ENCODE peak calls at places on chromosome 15, in nine cellular contexts. One of them, this sample, is unnamed.
A peak's percentile ranks its signal among the peaks of the same experiment; 100 is the strongest.

GRCh38 chr15:56913670-56914069 is 4.8 kb upstream of the TCF12 start:
- DNase-seq in M059J: no peak
- DNase-seq in activated gamma-delta T cell: no peak
- DNase-seq in HCEC 1CT: no peak
- DNase-seq in stromal cell of bone marrow: peak; percentile 33
- DNase-seq in GM13977: no peak
- DNase-seq in adipocyte: no peak
- DNase-seq in activated T-cell treated with anti-CD3 and anti-CD28 coated beads for 48 hours: no peak
- DNase-seq in NCI-H1092: no peak
- DNase-seq in this sample: no peak

GRCh38 chr15:52788099-52788986 is 1.8 kb downstream of the ONECUT1 start:
- DNase-seq in stromal cell of bone marrow: no peak
- DNase-seq in NCI-H1092: no peak
- DNase-seq in adipocyte: no peak
- DNase-seq in activated gamma-delta T cell: no peak
- DNase-seq in activated T-cell treated with anti-CD3 and anti-CD28 coated beads for 48 hours: no peak
- DNase-seq in GM13977: no peak
- DNase-seq in M059J: no peak
- DNase-seq in HCEC 1CT: no peak
- DNase-seq in this sample: no peak

GRCh38 chr15:41794081-41794480 is 19.8 kb downstream of the MAPKBP1 start:
- DNase-seq in GM13977: no peak
- DNase-seq in NCI-H1092: no peak
- DNase-seq in stromal cell of bone marrow: no peak
- DNase-seq in HCEC 1CT: no peak
- DNase-seq in adipocyte: peak; percentile 77
- DNase-seq in activated T-cell treated with anti-CD3 and anti-CD28 coated beads for 48 hours: no peak
- DNase-seq in activated gamma-delta T cell: no peak
- DNase-seq in M059J: peak; percentile 88
- DNase-seq in this sample: no peak

GRCh38 chr15:99433757-99434211 is 132.0 kb upstream of the MEF2A start:
- DNase-seq in HCEC 1CT: no peak
- DNase-seq in activated gamma-delta T cell: no peak
- DNase-seq in activated T-cell treated with anti-CD3 and anti-CD28 coated beads for 48 hours: no peak
- DNase-seq in stromal cell of bone marrow: no peak
- DNase-seq in M059J: no peak
- DNase-seq in GM13977: no peak
- DNase-seq in NCI-H1092: no peak
- DNase-seq in adipocyte: no peak
- DNase-seq in this sample: peak; percentile 17

GRCh38 chr15:83919319-83919830 is 265.5 kb downstream of the ADAMTSL3 start:
- DNase-seq in adipocyte: no peak
- DNase-seq in HCEC 1CT: no peak
- DNase-seq in activated gamma-delta T cell: no peak
- DNase-seq in M059J: no peak
- DNase-seq in GM13977: peak; percentile 46
- DNase-seq in stromal cell of bone marrow: peak; percentile 15
- DNase-seq in NCI-H1092: no peak
- DNase-seq in activated T-cell treated with anti-CD3 and anti-CD28 coated beads for 48 hours: peak; percentile 11
- DNase-seq in this sample: no peak

GRCh38 chr15:44584162-44584749 is 47.3 kb downstream of the EIF3J start:
- DNase-seq in HCEC 1CT: peak; percentile 34
- DNase-seq in NCI-H1092: no peak
- DNase-seq in adipocyte: peak; percentile 15
- DNase-seq in stromal cell of bone marrow: peak; percentile 6
- DNase-seq in M059J: peak; percentile 54
- DNase-seq in activated gamma-delta T cell: peak; percentile 13
- DNase-seq in activated T-cell treated with anti-CD3 and anti-CD28 coated beads for 48 hours: peak; percentile 48
- DNase-seq in GM13977: no peak
- DNase-seq in this sample: peak; percentile 36

GRCh38 chr15:41011055-41011815 is 58.0 kb downstream of the CHAC1 start:
- DNase-seq in NCI-H1092: no peak
- DNase-seq in HCEC 1CT: no peak
- DNase-seq in stromal cell of bone marrow: no peak
- DNase-seq in adipocyte: peak; percentile 37
- DNase-seq in activated gamma-delta T cell: no peak
- DNase-seq in activated T-cell treated with anti-CD3 and anti-CD28 coated beads for 48 hours: no peak
- DNase-seq in M059J: no peak
- DNase-seq in GM13977: no peak
- DNase-seq in this sample: no peak

GRCh38 chr15:41817327-41817726 is 10.6 kb upstream of the JMJD7 start:
- DNase-seq in GM13977: no peak
- DNase-seq in activated T-cell treated with anti-CD3 and anti-CD28 coated beads for 48 hours: no peak
- DNase-seq in HCEC 1CT: no peak
- DNase-seq in adipocyte: no peak
- DNase-seq in activated gamma-delta T cell: no peak
- DNase-seq in M059J: no peak
- DNase-seq in NCI-H1092: no peak
- DNase-seq in stromal cell of bone marrow: no peak
- DNase-seq in this sample: no peak

GRCh38 chr15:24976932-24977331 is 22.1 kb downstream of the SNRPN start:
- DNase-seq in GM13977: no peak
- DNase-seq in activated T-cell treated with anti-CD3 and anti-CD28 coated beads for 48 hours: no peak
- DNase-seq in activated gamma-delta T cell: no peak
- DNase-seq in HCEC 1CT: no peak
- DNase-seq in NCI-H1092: no peak
- DNase-seq in stromal cell of bone marrow: no peak
- DNase-seq in M059J: no peak
- DNase-seq in adipocyte: no peak
- DNase-seq in this sample: no peak

GRCh38 chr15:42826251-42826890 is 89.4 kb upstream of the CDAN1 start:
- DNase-seq in HCEC 1CT: no peak
- DNase-seq in adipocyte: no peak
- DNase-seq in M059J: no peak
- DNase-seq in GM13977: no peak
- DNase-seq in NCI-H1092: no peak
- DNase-seq in activated T-cell treated with anti-CD3 and anti-CD28 coated beads for 48 hours: no peak
- DNase-seq in stromal cell of bone marrow: no peak
- DNase-seq in activated gamma-delta T cell: no peak
- DNase-seq in this sample: no peak

GRCh38 chr15:90358124-90359033 is 6.3 kb downstream of the ZNF774 start:
- DNase-seq in activated T-cell treated with anti-CD3 and anti-CD28 coated beads for 48 hours: no peak
- DNase-seq in NCI-H1092: no peak
- DNase-seq in M059J: peak; percentile 66
- DNase-seq in stromal cell of bone marrow: no peak
- DNase-seq in activated gamma-delta T cell: no peak
- DNase-seq in HCEC 1CT: peak; percentile 72
- DNase-seq in adipocyte: peak; percentile 44
- DNase-seq in GM13977: no peak
- DNase-seq in this sample: no peak